ENCODE peak calls at places on chromosomes 11 and 22, in eight cellular contexts. H is H1, K is transverse colon, Z is esophagus muscularis mucosa, M is ovary, X is sigmoid colon, I is stomach, V is suprapubic skin. A is an unnamed sample.

GRCh38 chr22:40153186-40153585 is 24.5 kb upstream of the TNRC6B start:
- DNase-seq in H (no peak), K (no peak), M (no peak), X (no peak), Z (peak), I (no peak), V (no peak), A (no peak)

GRCh38 chr22:47810505-47811500 is 1048.4 kb downstream of the TBC1D22A start:
- DNase-seq in Z (no peak), I (no peak), V (peak), K (no peak), M (no peak), X (no peak), H (no peak), A (no peak)

GRCh38 chr22:41682033-41682807 is 6.4 kb downstream of the SNU13 start:
- DNase-seq in I (peak), K (peak), M (peak), Z (peak), V (peak), H (peak), X (peak), A (peak)

GRCh38 chr11:134026655-134027343 is 42.1 kb upstream of the JAM3 start:
- DNase-seq in I (no peak), K (no peak), X (no peak), V (no peak), M (no peak), Z (no peak), H (no peak), A (no peak)

GRCh38 chr11:27218498-27219038 is 144.4 kb downstream of the CCDC34 start:
- DNase-seq in Z (no peak), K (no peak), M (no peak), X (no peak), H (peak), I (no peak), V (no peak), A (no peak)

GRCh38 chr11:12457030-12457600 is 79.7 kb downstream of the PARVA start:
- DNase-seq in V (no peak), I (no peak), Z (no peak), M (no peak), X (no peak), H (no peak), K (no peak), A (no peak)

GRCh38 chr22:49964493-49965290 is 4.1 kb downstream of the PIM3 start:
- DNase-seq in Z (no peak), M (no peak), I (peak), V (peak), H (peak), X (peak), K (peak), A (no peak)

GRCh38 chr11:82989628-82990404 is 81.9 kb downstream of the RAB30 start:
- DNase-seq in K (no peak), V (no peak), X (no peak), M (no peak), H (no peak), Z (no peak), I (no peak), A (no peak)

GRCh38 chr11:70229737-70230136 is 26.6 kb downstream of the FADD start:
- DNase-seq in I (no peak), X (no peak), K (no peak), H (no peak), M (no peak), Z (no peak), V (no peak), A (no peak)

GRCh38 chr11:67698247-67698646 is 23.8 kb upstream of the ALDH3B2 start:
- DNase-seq in X (no peak), V (no peak), H (peak), M (no peak), Z (no peak), I (no peak), K (no peak), A (no peak)

GRCh38 chr22:36156515-36157419 is 3.8 kb downstream of the APOL3 start:
- DNase-seq in X (peak), K (peak), H (no peak), V (peak), I (peak), M (peak), Z (peak), A (peak)

GRCh38 chr11:15123849-15124248 is 9.1 kb downstream of the INSC start:
- DNase-seq in K (no peak), V (no peak), M (no peak), X (no peak), I (no peak), Z (peak), H (no peak), A (no peak)

GRCh38 chr22:17191163-17191562 is 28.1 kb downstream of the ADA2 start:
- DNase-seq in K (no peak), I (no peak), V (no peak), H (no peak), Z (no peak), M (no peak), X (no peak), A (no peak)

GRCh38 chr11:2898366-2899079 is 12.9 kb upstream of the CDKN1C start:
- DNase-seq in K (peak), X (peak), Z (peak), I (peak), H (no peak), M (peak), V (no peak), A (no peak)

GRCh38 chr11:66853242-66854229 is 3.3 kb upstream of the LRFN4 start:
- DNase-seq in X (peak), Z (no peak), I (no peak), M (no peak), V (no peak), K (peak), H (no peak), A (no peak)

GRCh38 chr11:8963569-8964323 is 496 bp downstream of the TMEM9B start:
- DNase-seq in V (peak), M (peak), X (peak), I (peak), H (peak), K (peak), Z (peak), A (peak)

GRCh38 chr11:55707029-55707428 is 45.0 kb downstream of the OR4C6 start:
- DNase-seq in V (no peak), X (no peak), M (no peak), Z (no peak), H (no peak), K (no peak), I (no peak), A (no peak)

GRCh38 chr11:59901306-59901705 is 22.7 kb downstream of the OOSP3 start:
- DNase-seq in M (no peak), Z (no peak), K (no peak), I (no peak), X (no peak), V (no peak), H (no peak), A (no peak)

GRCh38 chr11:587978-588380 is 11.7 kb downstream of the PHRF1 start:
- DNase-seq in V (no peak), H (no peak), I (no peak), M (no peak), Z (no peak), X (no peak), K (no peak), A (no peak)

GRCh38 chr11:120235024-120235628 is 4.8 kb upstream of the POU2F3 start:
- DNase-seq in X (no peak), I (peak), M (no peak), H (peak), Z (no peak), K (peak), V (no peak), A (no peak)

GRCh38 chr11:47980907-47981621 is 705 bp downstream of the PTPRJ start:
- DNase-seq in I (peak), X (peak), M (peak), Z (no peak), H (peak), K (peak), V (no peak), A (no peak)

GRCh38 chr11:112856133-112856532 is 105.1 kb upstream of the NCAM1 start:
- DNase-seq in X (no peak), K (no peak), V (no peak), I (no peak), M (no peak), H (no peak), Z (peak), A (no peak)
- TF ChIP-seq EP300 in X (no peak), K (no peak), V (no peak), I (no peak), M (no peak), H (no peak), Z (no peak), A (no peak)

DNA sequence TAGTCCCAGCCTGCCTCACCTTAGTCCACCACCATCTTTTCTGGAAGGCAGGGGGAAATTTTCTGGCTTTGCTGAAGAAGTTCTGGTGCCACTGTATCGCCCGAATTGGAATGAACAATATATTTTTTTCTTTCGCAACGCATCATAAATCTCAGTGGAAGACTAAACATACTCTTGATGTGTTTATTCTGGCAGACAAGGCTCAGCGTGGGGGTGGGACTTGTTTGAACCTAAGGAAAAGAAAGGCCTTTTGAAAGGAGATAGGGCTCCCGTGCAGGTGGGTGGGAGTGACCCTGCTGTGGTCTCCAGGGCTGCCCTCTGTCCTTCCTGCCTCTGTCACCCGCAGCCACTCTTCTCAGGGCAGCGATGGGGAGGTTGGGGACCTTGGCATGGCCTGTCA is 42.5 kb downstream of the CD82 start:
- DNase-seq in Z (no peak), K (no peak), V (no peak), M (no peak), X (no peak), H (no peak), I (no peak), A (no peak)
- TF ChIP-seq POLR2A in Z (no peak), K (no peak), V (no peak), M (no peak), X (no peak), H (no peak), I (no peak), A (no peak)

GRCh38 chr11:119065369-119065768 is 2.2 kb upstream of the VPS11 start:
- DNase-seq in I (no peak), M (no peak), X (no peak), K (peak), H (no peak), Z (no peak), V (no peak), A (no peak)
- TF ChIP-seq EP300 in I (no peak), M (no peak), X (no peak), K (no peak), H (no peak), Z (no peak), V (no peak), A (no peak)

DNA sequence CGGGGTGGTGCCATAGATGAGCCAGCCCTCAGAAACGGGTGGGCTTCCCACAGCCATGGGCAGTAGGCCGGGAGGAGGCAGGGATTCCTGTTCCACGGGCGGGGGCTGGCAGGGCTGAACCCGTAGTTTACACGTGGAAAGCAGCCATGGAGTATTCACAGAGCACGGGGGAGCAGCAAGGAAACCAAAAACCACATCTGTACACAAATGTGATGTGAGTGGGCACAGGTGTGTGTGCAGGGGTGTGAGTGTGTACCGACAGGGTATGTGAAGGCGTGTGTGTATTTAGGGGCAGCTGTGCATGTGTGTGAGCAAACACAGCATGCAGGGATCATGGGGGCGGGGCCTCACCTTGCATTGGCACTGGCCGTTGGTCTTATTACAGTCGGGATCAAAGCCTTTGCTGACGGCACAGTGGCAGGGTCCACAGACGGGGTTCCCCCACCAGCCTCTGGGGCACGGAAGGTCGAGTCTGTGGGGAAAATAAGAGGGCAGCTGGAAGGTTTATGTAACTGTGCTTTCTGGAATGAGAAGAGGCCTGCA is 58.3 kb downstream of the TRMU start:
- DNase-seq in H (no peak), K (no peak), M (no peak), Z (no peak), X (no peak), V (no peak), I (no peak), A (no peak)
- TF ChIP-seq POLR2A in H (no peak), K (no peak), M (no peak), Z (no peak), X (no peak), V (no peak), I (no peak), A (no peak)

DNA sequence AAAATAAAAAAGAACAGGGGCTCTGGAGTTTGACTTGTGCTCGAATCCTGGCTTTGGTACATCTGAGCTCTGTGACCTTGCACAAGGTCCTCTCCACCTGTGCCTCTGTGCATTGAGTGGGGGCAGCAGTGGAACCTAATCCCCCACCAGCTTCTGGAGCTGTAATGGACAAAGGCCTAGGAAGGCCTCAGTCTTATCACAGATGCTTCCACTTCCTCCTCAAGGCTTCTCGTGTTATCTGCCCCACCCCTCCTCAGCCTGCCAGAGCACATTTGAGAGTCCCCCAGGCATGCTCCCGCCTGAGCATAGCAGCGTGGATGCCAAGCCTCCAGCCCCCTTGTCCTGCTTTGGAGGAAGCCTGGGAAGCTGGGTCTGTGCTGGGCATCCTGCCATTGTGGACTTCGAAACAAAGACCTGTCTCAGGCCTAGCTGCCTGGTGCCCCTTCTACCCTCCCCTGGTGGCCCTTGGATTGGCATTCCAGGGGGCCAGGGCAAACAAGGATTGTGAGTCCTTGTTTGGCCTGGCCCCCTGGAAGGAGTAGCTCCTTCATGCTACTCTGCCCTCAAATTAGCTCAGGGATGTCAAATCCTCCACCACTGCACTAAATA is 15.0 kb downstream of the SLC35E4 start:
- DNase-seq in K (no peak), X (no peak), I (peak), V (no peak), H (no peak), Z (no peak), M (no peak), A (no peak)
- TF ChIP-seq EP300 in K (no peak), X (no peak), I (no peak), V (no peak), H (no peak), Z (no peak), M (no peak), A (no peak)

DNA sequence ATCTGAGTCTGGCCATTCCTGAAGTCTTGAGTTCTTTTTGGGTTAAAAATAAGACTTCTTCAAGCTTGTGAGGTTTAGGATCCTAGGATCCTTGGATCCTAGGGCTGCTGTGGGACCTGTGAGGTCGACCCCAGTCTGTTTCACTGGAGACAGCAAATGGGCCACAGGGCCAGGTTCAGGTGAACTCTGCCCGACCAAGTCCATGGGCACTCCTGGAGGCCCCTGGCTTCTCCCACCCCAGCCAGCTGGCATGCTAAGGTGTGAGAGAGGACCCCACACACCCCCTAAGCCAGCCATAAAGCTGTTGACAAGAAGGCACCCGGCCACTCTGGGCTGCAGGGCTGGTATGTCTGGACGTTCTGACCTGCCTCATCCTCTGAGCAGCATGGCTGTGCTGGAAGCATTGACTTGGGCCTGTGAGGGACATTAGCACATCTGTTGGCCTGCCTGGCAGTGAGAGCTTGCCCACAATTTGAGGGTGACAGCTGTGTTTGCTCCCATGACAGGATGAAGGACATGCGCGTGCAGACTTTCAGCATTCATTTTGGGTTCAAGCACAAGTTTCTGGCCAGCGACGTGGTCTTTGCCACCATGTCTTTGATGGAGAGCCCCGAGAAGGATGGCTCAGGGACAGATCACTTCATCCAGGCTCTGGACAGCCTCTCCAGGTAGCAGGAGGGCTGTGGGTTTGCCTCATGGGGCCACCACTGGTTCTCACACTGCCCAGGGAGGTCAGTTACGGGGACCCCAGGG is 16.0 kb downstream of the CLDN5 start:
- DNase-seq in M (no peak), I (no peak), X (no peak), H (no peak), K (no peak), Z (no peak), V (no peak), A (no peak)
- TF ChIP-seq POLR2A in M (no peak), I (no peak), X (no peak), H (no peak), K (no peak), Z (no peak), V (no peak), A (no peak)